ENCODE peak calls at places on chromosomes 12 and 14, in seven cellular contexts. I is GM23338, J is neural progenitor cell, N is PC-3, Y is MM.1S, V is HCT116, L is GM23248. M is an unnamed sample.

GRCh38 chr14:20610002-20610765 is 19.0 kb upstream of the RNASE12 start:
- DNase-seq in I (peak; percentile 86), J (peak; percentile 80), N (peak; percentile 91), Y (peak; percentile 41), V (no peak), L (peak; percentile 78), M (peak; percentile 83)

GRCh38 chr14:58739674-58740073 is 101.9 kb downstream of the DACT1 start:
- DNase-seq in I (no peak), J (no peak), N (no peak), Y (no peak), V (no peak), L (no peak), M (no peak)

GRCh38 chr12:74317078-74317581 is 220.5 kb upstream of the ATXN7L3B start:
- DNase-seq in I (peak; percentile 74), J (peak; percentile 60), N (peak; percentile 72), Y (peak; percentile 20), V (no peak), L (no peak), M (peak; percentile 71)

GRCh38 chr12:58920102-58920955 is at the start of gene LRIG3:
- DNase-seq in I (peak; percentile 89), J (peak; percentile 92), N (peak; percentile 88), Y (peak; percentile 89), V (peak; percentile 59), L (peak; percentile 97), M (peak; percentile 96)

GRCh38 chr12:48750215-48750614 is 33.7 kb upstream of the CCNT1 start:
- DNase-seq in I (no peak), J (no peak), N (peak; percentile 10), Y (no peak), V (no peak), L (peak; percentile 42), M (no peak)

GRCh38 chr12:132454154-132454948 is 35.6 kb upstream of the FBRSL1 start:
- DNase-seq in I (no peak), J (no peak), N (no peak), Y (no peak), V (no peak), L (no peak), M (no peak)

GRCh38 chr14:91935621-91936020 is 11.9 kb downstream of the FBLN5 start:
- DNase-seq in I (no peak), J (no peak), N (no peak), Y (no peak), V (no peak), L (no peak), M (no peak)

GRCh38 chr14:35333797-35334743 is 41.9 kb downstream of the PSMA6 start:
- DNase-seq in I (no peak), J (no peak), N (no peak), Y (no peak), V (no peak), L (no peak), M (no peak)

GRCh38 chr14:49972199-49972671 is 79.4 kb downstream of the ARF6 start:
- DNase-seq in I (no peak), J (no peak), N (peak; percentile 90), Y (peak; percentile 6), V (no peak), L (peak; percentile 83), M (no peak)

GRCh38 chr12:76587428-76588178 is 28.0 kb upstream of the OSBPL8 start:
- DNase-seq in I (no peak), J (no peak), N (no peak), Y (no peak), V (no peak), L (peak; percentile 28), M (no peak)

GRCh38 chr12:71092290-71092689 is 65.5 kb downstream of the TSPAN8 start:
- DNase-seq in I (no peak), J (no peak), N (peak; percentile 41), Y (no peak), V (peak; percentile 75), L (no peak), M (no peak)

GRCh38 chr12:123382684-123383083 is 1.2 kb upstream of the KMT5A start:
- DNase-seq in I (no peak), J (no peak), N (no peak), Y (no peak), V (no peak), L (no peak), M (no peak)

GRCh38 chr12:108637222-108637621 is 3.5 kb upstream of the SELPLG start:
- DNase-seq in I (no peak), J (no peak), N (no peak), Y (peak; percentile 43), V (no peak), L (no peak), M (no peak)

GRCh38 chr12:108633534-108634224 is at the start of gene SELPLG:
- DNase-seq in I (no peak), J (no peak), N (no peak), Y (peak; percentile 95), V (no peak), L (no peak), M (no peak)

GRCh38 chr12:108635997-108636808 is 2.5 kb upstream of the SELPLG start:
- DNase-seq in I (no peak), J (no peak), N (no peak), Y (peak; percentile 69), V (no peak), L (no peak), M (no peak)

GRCh38 chr12:108634225-108634795 is 616 bp upstream of the SELPLG start:
- DNase-seq in I (no peak), J (no peak), N (peak; percentile 41), Y (peak; percentile 94), V (no peak), L (no peak), M (no peak)

DNA sequence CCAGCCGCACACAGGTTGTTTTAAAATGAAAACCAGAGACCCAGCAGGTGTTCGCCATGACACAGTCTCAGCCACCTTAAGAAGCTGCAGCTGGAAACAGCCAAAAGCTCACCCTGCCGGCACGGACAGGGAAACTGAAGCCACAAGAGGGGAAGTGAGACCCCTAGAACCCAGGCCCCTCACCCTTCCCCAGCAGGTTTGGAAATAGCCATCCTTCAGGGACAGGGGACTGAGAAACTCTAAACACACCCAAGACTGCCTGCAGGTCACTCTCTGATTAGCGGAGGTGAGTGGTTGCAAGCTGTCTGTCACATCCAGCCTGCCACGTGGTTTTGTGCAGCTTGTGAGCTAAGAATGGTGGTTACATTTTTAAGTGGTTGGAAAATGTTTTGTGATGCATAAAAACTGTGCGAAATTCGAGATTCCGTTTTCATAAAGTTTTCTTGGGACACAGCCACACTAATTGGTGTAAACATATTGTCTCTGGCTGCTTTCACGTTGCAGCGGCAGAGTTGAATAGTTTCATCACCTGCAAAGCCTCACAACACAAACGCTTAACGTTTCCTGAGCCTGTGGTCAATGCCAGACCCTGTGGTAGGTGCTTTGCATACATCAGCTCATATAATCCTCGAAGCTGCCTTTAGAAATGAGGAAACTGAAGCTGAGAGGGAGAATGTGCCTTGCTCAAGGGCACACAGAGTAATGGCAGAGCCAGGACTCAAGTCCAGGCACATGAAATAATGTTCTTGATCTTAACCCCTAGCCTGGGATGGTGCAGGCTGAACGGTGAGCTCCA is 1.7 kb upstream of the SELPLG start:
- DNase-seq in I (no peak), J (peak; percentile 33), N (no peak), Y (peak; percentile 98), V (no peak), L (no peak), M (no peak)
- TF ChIP-seq EZH2 in I (no peak), J (no peak), N (no peak), Y (no peak), V (no peak), L (no peak), M (no peak)

DNA sequence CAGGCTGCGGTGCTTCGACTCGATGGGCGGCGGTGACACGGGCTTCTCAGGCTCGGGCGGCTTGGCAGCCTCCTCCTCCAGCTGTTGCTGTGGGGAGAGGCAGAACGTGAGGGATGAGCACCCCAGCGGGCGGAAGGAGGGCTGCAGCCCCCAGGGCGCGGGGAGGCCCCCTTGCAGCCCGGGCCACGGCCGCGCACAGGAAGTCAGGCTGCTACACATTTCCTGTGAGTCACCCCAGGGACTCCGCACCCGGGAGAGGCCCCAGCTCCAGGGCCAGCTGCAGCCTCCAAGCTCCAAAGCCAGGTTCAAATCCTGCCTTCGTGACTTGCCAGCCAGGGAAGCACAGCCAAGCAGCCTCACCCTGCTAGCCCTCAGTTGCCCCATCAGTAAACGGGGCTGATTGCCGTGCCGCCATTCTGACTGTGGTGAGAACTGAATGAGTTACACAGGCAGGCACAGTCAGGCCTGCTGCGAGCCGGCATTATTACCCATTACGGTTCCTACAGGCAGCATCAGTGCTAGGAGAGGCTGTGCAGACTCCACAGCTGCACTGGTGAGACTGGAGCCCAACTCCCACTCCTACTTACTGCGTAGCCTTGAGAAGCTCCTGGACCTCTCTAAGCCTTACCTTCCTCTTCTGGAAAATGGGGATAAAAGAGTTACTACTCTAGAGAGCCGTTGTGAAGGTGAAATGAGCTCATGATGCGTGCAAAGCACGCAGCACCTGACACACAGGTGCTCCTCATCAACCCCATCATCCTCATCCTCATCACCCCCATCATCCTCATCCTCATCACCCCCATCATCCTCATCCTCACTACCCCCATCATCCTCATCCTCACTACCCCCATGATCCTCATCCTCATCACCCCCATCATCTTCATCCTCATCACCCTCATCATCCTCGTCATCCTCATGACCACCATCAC is 100.9 kb downstream of the NCOR2 start:
- DNase-seq in I (no peak), J (no peak), N (no peak), Y (no peak), V (no peak), L (peak; percentile 45), M (no peak)
- TF ChIP-seq EZH2phosphoT487 in I (no peak), J (no peak), N (no peak), Y (no peak), V (no peak), L (no peak), M (no peak)

DNA sequence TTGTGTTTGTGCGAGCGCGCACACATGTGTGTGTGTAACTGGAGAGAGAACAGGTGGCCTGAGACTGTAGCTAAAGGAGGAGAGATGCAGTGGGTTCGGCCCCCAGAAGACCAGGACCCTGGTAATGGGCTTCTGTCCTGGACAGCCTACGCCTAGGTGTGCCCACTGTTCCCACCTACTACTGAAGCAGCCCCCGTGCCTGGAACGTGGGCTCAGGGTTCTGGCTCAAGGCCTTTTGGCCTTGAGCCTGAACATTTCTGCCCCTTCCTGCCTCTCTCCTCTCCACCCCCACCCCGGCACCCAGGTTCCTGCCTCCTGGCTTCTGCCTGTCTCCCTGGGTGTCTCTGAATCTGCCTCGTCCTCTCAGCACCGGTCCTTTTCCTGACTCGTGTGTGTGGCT is 1.5 kb upstream of the NXPH4 start:
- DNase-seq in I (no peak), J (no peak), N (no peak), Y (no peak), V (no peak), L (no peak), M (no peak)
- TF ChIP-seq EZH2 in I (no peak), J (no peak), N (no peak), Y (no peak), V (no peak), L (no peak), M (no peak)

DNA sequence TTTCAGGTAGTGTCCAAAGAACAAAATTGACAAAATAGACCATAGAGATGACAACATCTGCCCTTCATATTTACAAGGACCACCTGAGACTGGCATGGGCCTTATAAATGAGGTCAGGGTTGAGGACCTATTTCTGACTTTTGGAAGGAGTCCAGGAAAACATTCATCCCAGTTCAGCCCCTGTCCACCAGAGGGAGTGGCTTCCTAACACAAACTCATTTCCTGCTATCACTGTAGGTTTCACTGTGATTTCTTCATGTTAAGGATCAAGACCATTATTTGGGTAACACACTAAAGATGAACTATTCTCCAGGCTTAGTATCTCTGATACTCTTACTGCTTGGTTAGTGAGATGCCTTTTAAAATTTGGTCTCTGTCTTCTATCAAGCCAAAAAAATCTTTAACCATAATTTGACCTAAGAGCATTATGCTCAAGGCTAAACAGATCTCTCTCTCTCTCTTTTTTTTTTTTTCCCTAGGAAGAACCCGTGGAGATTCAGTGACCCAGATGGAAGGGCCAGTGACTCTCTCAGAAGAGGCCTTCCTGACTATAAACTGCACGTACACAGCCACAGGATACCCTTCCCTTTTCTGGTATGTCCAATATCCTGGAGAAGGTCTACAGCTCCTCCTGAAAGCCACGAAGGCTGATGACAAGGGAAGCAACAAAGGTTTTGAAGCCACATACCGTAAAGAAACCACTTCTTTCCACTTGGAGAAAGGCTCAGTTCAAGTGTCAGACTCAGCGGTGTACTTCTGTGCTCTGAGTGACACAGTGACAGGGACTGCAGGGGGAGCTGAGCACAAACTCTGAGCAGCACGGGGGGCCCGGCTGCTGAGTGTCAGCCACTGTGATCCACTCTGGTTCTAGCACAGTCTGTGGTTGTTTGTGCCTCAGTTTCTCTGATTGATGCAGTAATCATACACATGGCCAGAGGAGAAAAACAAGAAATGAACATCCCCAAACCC is 267.6 kb upstream of the OR4E1 start:
- DNase-seq in I (peak; percentile 70), J (peak; percentile 44), N (peak; percentile 45), Y (no peak), V (peak; percentile 24), L (peak; percentile 31), M (peak; percentile 44)
- TF ChIP-seq EZH2phosphoT487 in I (no peak), J (no peak), N (no peak), Y (no peak), V (no peak), L (no peak), M (no peak)

M was measured in hepatocyte.